ENCODE peak calls at places on chromosomes 6 and 20, in five cellular contexts. M is SHP77; J is stimulated activated CD8-positive, alpha-beta memory T cell treated with anti-CD3 and anti-CD28 coated beads, Interleukin-12 subunit alpha, Interleukin-12 subunit beta, amount 100 ng/mL, for 4 hours; D is head of caudate nucleus; A is NCI-H2081 treated with DMSO at 0.1 percent for 48 hours. G is an unnamed sample.

GRCh38 chr20:48339147-48339985 is 488.4 kb downstream of the PREX1 start:
- DNase-seq in M (no peak), J (no peak), D (no peak), A (no peak), G (no peak)

GRCh38 chr20:42483694-42484303 is 705.9 kb downstream of the PTPRT start:
- DNase-seq in M (peak; percentile 10), J (no peak), D (peak; percentile 19), A (no peak), G (no peak)

GRCh38 chr6:70162972-70163371 is 139.9 kb downstream of the COL9A1 start:
- DNase-seq in M (no peak), J (no peak), D (no peak), A (no peak), G (no peak)

GRCh38 chr20:57439432-57439831 is 48.2 kb downstream of the RBM38 start:
- DNase-seq in M (peak; percentile 78), J (no peak), D (peak; percentile 61), A (no peak), G (peak; percentile 89)

GRCh38 chr6:7138921-7139358 is 31.2 kb downstream of the RREB1 start:
- DNase-seq in M (peak; percentile 93), J (no peak), D (no peak), A (peak; percentile 84), G (peak; percentile 99)

GRCh38 chr6:41200901-41201783 is at the start of gene TREML2:
- DNase-seq in M (no peak), J (no peak), D (no peak), A (no peak), G (no peak)

GRCh38 chr6:127879685-127880084 is 21.2 kb downstream of the THEMIS start:
- DNase-seq in M (peak; percentile 7), J (peak; percentile 10), D (peak; percentile 51), A (no peak), G (no peak)

GRCh38 chr6:1872649-1873131 is 263.0 kb downstream of the FOXC1 start:
- DNase-seq in M (peak; percentile 34), J (no peak), D (no peak), A (no peak), G (no peak)

GRCh38 chr20:10987651-10988383 is 314.0 kb upstream of the JAG1 start:
- DNase-seq in M (no peak), J (no peak), D (no peak), A (no peak), G (no peak)

GRCh38 chr20:35912877-35913276 is 41.4 kb downstream of the SCAND1 start:
- DNase-seq in M (no peak), J (no peak), D (peak; percentile 7), A (no peak), G (no peak)

GRCh38 chr20:1164871-1165270 is 19.9 kb downstream of the TMEM74B start:
- DNase-seq in M (no peak), J (no peak), D (no peak), A (no peak), G (no peak)

GRCh38 chr6:48184644-48185043 is 73.6 kb upstream of the PTCHD4 start:
- DNase-seq in M (no peak), J (no peak), D (no peak), A (peak; percentile 25), G (no peak)

GRCh38 chr6:81750660-81751387 is 1.7 kb downstream of the TENT5A start:
- DNase-seq in M (no peak), J (no peak), D (no peak), A (no peak), G (peak; percentile 46)

GRCh38 chr6:12598919-12599318 is 117.6 kb upstream of the PHACTR1 start:
- DNase-seq in M (no peak), J (no peak), D (no peak), A (no peak), G (no peak)

GRCh38 chr6:140744648-140745320 is 1370.3 kb upstream of the CITED2 start:
- DNase-seq in M (no peak), J (no peak), D (no peak), A (no peak), G (no peak)

GRCh38 chr20:44326391-44327159 is 10.3 kb upstream of the R3HDML start:
- DNase-seq in M (no peak), J (peak; percentile 20), D (no peak), A (no peak), G (no peak)

GRCh38 chr20:37567671-37568588 is 40.3 kb upstream of the BLCAP start:
- DNase-seq in M (no peak), J (no peak), D (no peak), A (no peak), G (no peak)

GRCh38 chr6:27864906-27865883 is 47.0 kb downstream of the OR2B2 start:
- DNase-seq in M (peak; percentile 95), J (peak; percentile 34), D (peak; percentile 75), A (peak; percentile 81), G (peak; percentile 95)

GRCh38 chr6:39821739-39822532 is 29.8 kb downstream of the DAAM2 start:
- DNase-seq in M (no peak), J (no peak), D (peak; percentile 90), A (no peak), G (no peak)

G was measured in NCI-H2029 treated with DMSO at 0.1 percent for 48 hours.